ENCODE peak calls at places on chromosome 1, in nine cellular contexts. One of them, this sample, is unnamed.

GRCh38 chr1:106620521-106620954 is 435.9 kb upstream of the PRMT6 start:
- DNase-seq in right lobe of liver: peak; percentile 38
- DNase-seq in brain microvascular endothelial cell: peak; percentile 2
- DNase-seq in uterus: no peak
- DNase-seq in cardiac muscle cell: no peak
- DNase-seq in lower lobe of right lung: no peak
- DNase-seq in dorsolateral prefrontal cortex: peak; percentile 32
- DNase-seq in heart right ventricle: no peak
- DNase-seq in Caco-2: no peak
- DNase-seq in this sample: no peak

GRCh38 chr1:94093351-94093750 is 27.6 kb downstream of the ABCA4 start:
- DNase-seq in right lobe of liver: no peak
- DNase-seq in dorsolateral prefrontal cortex: no peak
- DNase-seq in uterus: no peak
- DNase-seq in Caco-2: no peak
- DNase-seq in brain microvascular endothelial cell: no peak
- DNase-seq in lower lobe of right lung: no peak
- DNase-seq in cardiac muscle cell: no peak
- DNase-seq in heart right ventricle: no peak
- DNase-seq in this sample: no peak

GRCh38 chr1:167650266-167651160 is 20.5 kb downstream of the RCSD1 start:
- DNase-seq in lower lobe of right lung: no peak
- DNase-seq in dorsolateral prefrontal cortex: no peak
- DNase-seq in cardiac muscle cell: no peak
- DNase-seq in right lobe of liver: no peak
- DNase-seq in brain microvascular endothelial cell: no peak
- DNase-seq in heart right ventricle: no peak
- DNase-seq in uterus: peak; percentile 19
- DNase-seq in Caco-2: no peak
- DNase-seq in this sample: no peak

GRCh38 chr1:39574646-39575045 is 1.9 kb downstream of the PABPC4 start:
- DNase-seq in dorsolateral prefrontal cortex: no peak
- DNase-seq in heart right ventricle: no peak
- DNase-seq in Caco-2: no peak
- DNase-seq in uterus: no peak
- DNase-seq in lower lobe of right lung: no peak
- DNase-seq in right lobe of liver: no peak
- DNase-seq in brain microvascular endothelial cell: peak; percentile 7
- DNase-seq in cardiac muscle cell: peak; percentile 38
- DNase-seq in this sample: no peak

GRCh38 chr1:42380617-42381423 is at the start of gene RIMKLA:
- DNase-seq in right lobe of liver: peak; percentile 58
- DNase-seq in heart right ventricle: peak; percentile 41
- DNase-seq in Caco-2: peak; percentile 74
- DNase-seq in cardiac muscle cell: peak; percentile 89
- DNase-seq in dorsolateral prefrontal cortex: peak; percentile 41
- DNase-seq in lower lobe of right lung: peak; percentile 69
- DNase-seq in uterus: no peak
- DNase-seq in brain microvascular endothelial cell: no peak
- DNase-seq in this sample: no peak

GRCh38 chr1:20255666-20256065 is 35.0 kb upstream of the VWA5B1 start:
- DNase-seq in heart right ventricle: no peak
- DNase-seq in lower lobe of right lung: no peak
- DNase-seq in Caco-2: peak; percentile 7
- DNase-seq in brain microvascular endothelial cell: peak; percentile 53
- DNase-seq in dorsolateral prefrontal cortex: peak; percentile 39
- DNase-seq in cardiac muscle cell: no peak
- DNase-seq in right lobe of liver: no peak
- DNase-seq in uterus: no peak
- DNase-seq in this sample: no peak

GRCh38 chr1:93734999-93735398 is 53.4 kb upstream of the BCAR3 start:
- DNase-seq in heart right ventricle: no peak
- DNase-seq in uterus: no peak
- DNase-seq in lower lobe of right lung: no peak
- DNase-seq in cardiac muscle cell: no peak
- DNase-seq in dorsolateral prefrontal cortex: no peak
- DNase-seq in Caco-2: peak; percentile 15
- DNase-seq in brain microvascular endothelial cell: no peak
- DNase-seq in right lobe of liver: no peak
- DNase-seq in this sample: no peak

GRCh38 chr1:155013632-155014031 is 11.0 kb downstream of the ZBTB7B start:
- DNase-seq in lower lobe of right lung: no peak
- DNase-seq in Caco-2: no peak
- DNase-seq in brain microvascular endothelial cell: no peak
- DNase-seq in cardiac muscle cell: no peak
- DNase-seq in uterus: no peak
- DNase-seq in right lobe of liver: no peak
- DNase-seq in dorsolateral prefrontal cortex: no peak
- DNase-seq in heart right ventricle: no peak
- DNase-seq in this sample: no peak

GRCh38 chr1:109777436-109777835 is 13.7 kb upstream of the EPS8L3 start:
- DNase-seq in right lobe of liver: peak; percentile 33
- DNase-seq in dorsolateral prefrontal cortex: no peak
- DNase-seq in Caco-2: no peak
- DNase-seq in cardiac muscle cell: no peak
- DNase-seq in uterus: peak; percentile 24
- DNase-seq in heart right ventricle: no peak
- DNase-seq in brain microvascular endothelial cell: no peak
- DNase-seq in lower lobe of right lung: peak; percentile 8
- DNase-seq in this sample: no peak

GRCh38 chr1:46495778-46496177 is 6.1 kb downstream of the DMBX1 start:
- DNase-seq in uterus: no peak
- DNase-seq in lower lobe of right lung: no peak
- DNase-seq in heart right ventricle: no peak
- DNase-seq in dorsolateral prefrontal cortex: no peak
- DNase-seq in Caco-2: no peak
- DNase-seq in brain microvascular endothelial cell: no peak
- DNase-seq in right lobe of liver: no peak
- DNase-seq in cardiac muscle cell: no peak
- DNase-seq in this sample: no peak
- H3K27me3 ChIP-seq in uterus: peaks cover 32% of the 10 kb centered on the region
- H3K27me3 ChIP-seq in lower lobe of right lung: peaks cover 55% of the 10 kb centered on the region
- H3K27me3 ChIP-seq in heart right ventricle: peaks cover 15% of the 10 kb centered on the region
- H3K27me3 ChIP-seq in dorsolateral prefrontal cortex: peaks cover 31% of the 10 kb centered on the region
- H3K27me3 ChIP-seq in Caco-2: no peaks in the 10 kb centered on the region
- H3K27me3 ChIP-seq in brain microvascular endothelial cell: peaks cover 59% of the 10 kb centered on the region
- H3K27me3 ChIP-seq in right lobe of liver: no peaks in the 10 kb centered on the region
- H3K27me3 ChIP-seq in cardiac muscle cell: peaks cover 73% of the 10 kb centered on the region
- H3K27me3 ChIP-seq in this sample: peaks cover 28% of the 10 kb centered on the region

GRCh38 chr1:36464605-36465393 is 615 bp upstream of the MRPS15 start:
- DNase-seq in heart right ventricle: peak; percentile 18
- DNase-seq in lower lobe of right lung: no peak
- DNase-seq in right lobe of liver: no peak
- DNase-seq in cardiac muscle cell: no peak
- DNase-seq in brain microvascular endothelial cell: no peak
- DNase-seq in uterus: no peak
- DNase-seq in dorsolateral prefrontal cortex: no peak
- DNase-seq in Caco-2: no peak
- DNase-seq in this sample: no peak

GRCh38 chr1:36467027-36467410 is 2.8 kb upstream of the MRPS15 start:
- DNase-seq in brain microvascular endothelial cell: no peak
- DNase-seq in heart right ventricle: no peak
- DNase-seq in lower lobe of right lung: no peak
- DNase-seq in dorsolateral prefrontal cortex: no peak
- DNase-seq in uterus: no peak
- DNase-seq in right lobe of liver: no peak
- DNase-seq in cardiac muscle cell: no peak
- DNase-seq in Caco-2: no peak
- DNase-seq in this sample: no peak

GRCh38 chr1:36463773-36464604 is at the start of gene MRPS15:
- DNase-seq in right lobe of liver: peak; percentile 97
- DNase-seq in uterus: peak; percentile 96
- DNase-seq in brain microvascular endothelial cell: peak; percentile 97
- DNase-seq in dorsolateral prefrontal cortex: peak; percentile 98
- DNase-seq in lower lobe of right lung: peak; percentile 98
- DNase-seq in Caco-2: peak; percentile 91
- DNase-seq in cardiac muscle cell: peak; percentile 96
- DNase-seq in heart right ventricle: peak; percentile 97
- DNase-seq in this sample: peak; percentile 97

GRCh38 chr1:36466370-36467026 is 2.3 kb upstream of the MRPS15 start:
- DNase-seq in brain microvascular endothelial cell: no peak
- DNase-seq in heart right ventricle: no peak
- DNase-seq in uterus: no peak
- DNase-seq in lower lobe of right lung: no peak
- DNase-seq in dorsolateral prefrontal cortex: no peak
- DNase-seq in right lobe of liver: no peak
- DNase-seq in cardiac muscle cell: no peak
- DNase-seq in Caco-2: no peak
- DNase-seq in this sample: no peak

DNA sequence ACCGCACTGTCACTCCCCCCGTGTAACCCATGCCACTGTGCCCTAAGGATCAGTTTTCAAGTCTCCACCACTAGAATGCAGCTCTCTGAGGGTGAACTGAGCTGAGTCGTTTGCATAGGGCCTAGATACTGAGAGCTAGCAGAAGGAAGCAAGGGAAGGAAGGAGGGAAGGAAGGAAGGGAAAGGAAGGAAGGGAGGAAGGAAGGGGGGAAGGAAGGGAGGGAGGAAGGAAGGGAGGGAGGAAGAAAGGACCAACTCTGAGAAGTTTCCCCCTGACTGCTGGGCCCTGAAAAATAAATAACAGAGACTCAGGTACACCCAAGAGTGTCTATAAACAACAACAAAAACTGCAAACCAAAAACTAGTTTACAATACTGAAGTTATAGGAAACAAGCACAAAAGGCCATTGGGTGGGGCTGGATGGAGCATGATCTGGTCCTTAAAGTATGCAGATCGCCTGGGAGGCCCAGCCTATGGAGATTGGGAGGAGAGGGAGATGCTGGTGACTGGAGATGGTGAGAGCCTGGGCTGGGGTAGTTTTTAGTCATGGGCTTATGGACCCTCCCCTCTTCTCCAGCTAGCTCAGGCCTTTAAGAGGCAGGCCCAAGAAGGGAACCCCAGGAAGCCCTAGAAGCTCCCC is 1.7 kb upstream of the MRPS15 start:
- DNase-seq in cardiac muscle cell: no peak
- DNase-seq in heart right ventricle: no peak
- DNase-seq in brain microvascular endothelial cell: no peak
- DNase-seq in uterus: no peak
- DNase-seq in lower lobe of right lung: no peak
- DNase-seq in dorsolateral prefrontal cortex: no peak
- DNase-seq in Caco-2: no peak
- DNase-seq in right lobe of liver: no peak
- DNase-seq in this sample: no peak
- H3K4me3 ChIP-seq in cardiac muscle cell: no peak overlapping the region
- H3K4me3 ChIP-seq in heart right ventricle: no peak overlapping the region
- H3K4me3 ChIP-seq in brain microvascular endothelial cell: no peak overlapping the region
- H3K4me3 ChIP-seq in uterus: no peak overlapping the region
- H3K4me3 ChIP-seq in lower lobe of right lung: no peak overlapping the region
- H3K4me3 ChIP-seq in dorsolateral prefrontal cortex: no peak overlapping the region
- H3K4me3 ChIP-seq in Caco-2: no peak overlapping the region
- H3K4me3 ChIP-seq in right lobe of liver: no peak overlapping the region
- H3K4me3 ChIP-seq in this sample: no peak overlapping the region

DNA sequence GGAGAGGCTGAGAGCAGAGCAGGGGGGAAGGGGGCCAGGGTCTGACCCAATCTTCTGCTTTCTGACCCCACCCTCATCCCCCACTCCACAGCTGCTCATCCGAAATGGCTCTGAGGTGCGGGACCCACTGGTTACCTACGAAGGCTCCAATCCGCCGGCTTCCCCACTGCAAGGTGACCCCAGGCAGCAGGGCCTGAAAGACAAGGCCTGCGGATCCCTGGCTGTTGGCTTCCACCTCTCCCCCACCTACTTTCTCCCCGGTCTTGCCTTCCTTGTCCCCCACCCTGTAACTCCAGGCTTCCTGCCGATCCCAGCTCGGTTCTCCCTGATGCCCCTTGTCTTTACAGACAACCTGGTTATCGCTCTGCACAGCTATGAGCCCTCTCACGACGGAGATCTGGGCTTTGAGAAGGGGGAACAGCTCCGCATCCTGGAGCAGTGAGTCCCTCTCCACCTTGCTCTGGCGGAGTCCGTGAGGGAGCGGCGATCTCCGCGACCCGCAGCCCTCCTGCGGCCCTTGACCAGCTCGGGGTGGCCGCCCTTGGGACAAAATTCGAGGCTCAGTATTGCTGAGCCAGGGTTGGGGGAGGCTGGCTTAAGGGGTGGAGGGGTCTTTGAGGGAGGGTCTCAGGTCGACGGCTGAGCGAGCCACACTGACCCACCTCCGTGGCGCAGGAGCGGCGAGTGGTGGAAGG is 17.1 kb upstream of the HDAC1 start:
- DNase-seq in cardiac muscle cell: no peak
- DNase-seq in dorsolateral prefrontal cortex: no peak
- DNase-seq in uterus: no peak
- DNase-seq in Caco-2: no peak
- DNase-seq in brain microvascular endothelial cell: no peak
- DNase-seq in heart right ventricle: no peak
- DNase-seq in lower lobe of right lung: no peak
- DNase-seq in right lobe of liver: no peak
- DNase-seq in this sample: no peak
- H3K27me3 ChIP-seq in cardiac muscle cell: no peaks in the 10 kb centered on the region
- H3K27me3 ChIP-seq in dorsolateral prefrontal cortex: no peaks in the 10 kb centered on the region
- H3K27me3 ChIP-seq in uterus: no peaks in the 10 kb centered on the region
- H3K27me3 ChIP-seq in Caco-2: no peaks in the 10 kb centered on the region
- H3K27me3 ChIP-seq in brain microvascular endothelial cell: peaks cover 2% of the 10 kb centered on the region
- H3K27me3 ChIP-seq in heart right ventricle: peaks cover 9% of the 10 kb centered on the region
- H3K27me3 ChIP-seq in lower lobe of right lung: peaks cover 19% of the 10 kb centered on the region
- H3K27me3 ChIP-seq in right lobe of liver: no peaks in the 10 kb centered on the region
- H3K27me3 ChIP-seq in this sample: peaks cover 7% of the 10 kb centered on the region

GRCh38 chr1:58545591-58546519 is 671 bp downstream of the OMA1 start:
- DNase-seq in dorsolateral prefrontal cortex: peak; percentile 68
- DNase-seq in heart right ventricle: peak; percentile 82
- DNase-seq in brain microvascular endothelial cell: peak; percentile 48
- DNase-seq in uterus: peak; percentile 83
- DNase-seq in cardiac muscle cell: peak; percentile 85
- DNase-seq in Caco-2: peak; percentile 63
- DNase-seq in right lobe of liver: peak; percentile 91
- DNase-seq in lower lobe of right lung: peak; percentile 90
- DNase-seq in this sample: peak; percentile 87
- H3K4me3 ChIP-seq in dorsolateral prefrontal cortex: peak overlapping the region; percentile 79
- H3K4me3 ChIP-seq in heart right ventricle: peak overlapping the region; percentile 83
- H3K4me3 ChIP-seq in brain microvascular endothelial cell: peak overlapping the region; percentile 74
- H3K4me3 ChIP-seq in uterus: peak overlapping the region; percentile 85
- H3K4me3 ChIP-seq in cardiac muscle cell: peak overlapping the region; percentile 48
- H3K4me3 ChIP-seq in Caco-2: peak overlapping the region; percentile 51
- H3K4me3 ChIP-seq in right lobe of liver: peak overlapping the region; percentile 54
- H3K4me3 ChIP-seq in lower lobe of right lung: peak overlapping the region; percentile 76
- H3K4me3 ChIP-seq in this sample: peak overlapping the region; percentile 86

This sample was measured in right atrium auricular region.